ENCODE peak calls at places on chromosomes 2 and 18, in four cellular contexts. D is heart right ventricle, V is lower lobe of right lung, F is IMR-90. I is an unnamed sample. For H3K4me1 and H3K27me3, the result is how much of the 10 kb centered on the place peaks cover.

GRCh38 chr2:25714740-25715139 is 41.4 kb upstream of the DTNB start:
- DNase-seq in D (no peak), V (no peak), F (peak), I (no peak)

GRCh38 chr2:56183643-56184499 is at the start of gene CCDC85A:
- DNase-seq in V (peak), D (peak), F (peak), I (peak)

GRCh38 chr18:67400502-67401117 is 115.9 kb downstream of the DSEL start:
- DNase-seq in V (no peak), F (peak), D (no peak), I (no peak)

GRCh38 chr2:199659207-199659606 is 191.8 kb downstream of the FTCDNL1 start:
- DNase-seq in D (peak), F (peak), V (peak), I (no peak)

GRCh38 chr2:25845843-25846505 is 32.3 kb downstream of the ASXL2 start:
- DNase-seq in D (no peak), F (peak), V (no peak), I (no peak)

GRCh38 chr2:209642146-209642815 is 129.4 kb upstream of the UNC80 start:
- DNase-seq in F (peak), D (no peak), V (no peak), I (peak)

GRCh38 chr2:30321466-30321865 is 90.1 kb downstream of the LBH start:
- DNase-seq in F (peak), D (no peak), V (no peak), I (peak)

GRCh38 chr2:4047961-4048891 is 344.9 kb downstream of the DCDC2C start:
- DNase-seq in F (no peak), V (no peak), D (no peak), I (peak)

GRCh38 chr2:236939751-236940229 is 145.9 kb upstream of the COPS8 start:
- DNase-seq in F (no peak), V (no peak), D (no peak), I (no peak)

GRCh38 chr2:146388757-146389156 is 1456.1 kb upstream of the ACVR2A start:
- DNase-seq in D (no peak), V (no peak), F (no peak), I (no peak)

GRCh38 chr2:239441724-239442123 is 40.9 kb upstream of the HDAC4 start:
- DNase-seq in V (no peak), F (no peak), D (no peak), I (no peak)

GRCh38 chr2:239440511-239440959 is 39.7 kb upstream of the HDAC4 start:
- DNase-seq in V (no peak), D (no peak), F (no peak), I (no peak)

GRCh38 chr2:239443102-239443620 is 42.3 kb upstream of the HDAC4 start:
- DNase-seq in F (no peak), V (no peak), D (no peak), I (no peak)

GRCh38 chr2:239441261-239441701 is 40.5 kb upstream of the HDAC4 start:
- DNase-seq in V (no peak), D (no peak), F (no peak), I (no peak)

DNA sequence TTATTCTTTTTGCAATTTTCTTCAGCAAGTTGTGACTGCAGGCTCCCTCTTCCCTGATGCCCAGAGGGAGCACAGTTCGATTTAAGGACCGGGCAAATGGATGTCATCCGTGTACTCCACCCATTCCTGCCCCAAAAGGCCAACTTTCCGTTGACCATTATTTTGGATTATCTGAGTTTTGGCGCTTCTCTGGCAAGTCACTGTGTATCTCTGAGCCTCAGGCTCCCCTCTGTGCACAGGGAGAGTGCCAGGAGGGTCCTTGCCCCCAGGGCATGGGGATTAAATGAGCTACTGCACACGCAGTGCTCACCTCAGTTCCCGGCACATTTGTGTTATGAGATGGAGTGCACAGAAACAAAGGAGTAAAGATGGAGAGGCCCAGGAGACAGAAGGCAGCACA is 41.4 kb upstream of the HDAC4 start:
- DNase-seq in V (no peak), D (no peak), F (no peak), I (no peak)
- H3K4me1 ChIP-seq in V (under half), D (under half), F (under half), I (under half)

GRCh38 chr18:4453712-4454547 is 1.2 kb downstream of the DLGAP1 start:
- DNase-seq in V (peak), D (no peak), F (no peak), I (no peak)
- H3K27me3 ChIP-seq in V (under half), D (half or more), F (under half), I (half or more)

GRCh38 chr2:59726226-59726800 is 827.1 kb downstream of the BCL11A start:
- DNase-seq in D (no peak), F (no peak), V (no peak), I (no peak)
- H3K4me1 ChIP-seq in D (under half), F (under half), V (under half), I (under half)

DNA sequence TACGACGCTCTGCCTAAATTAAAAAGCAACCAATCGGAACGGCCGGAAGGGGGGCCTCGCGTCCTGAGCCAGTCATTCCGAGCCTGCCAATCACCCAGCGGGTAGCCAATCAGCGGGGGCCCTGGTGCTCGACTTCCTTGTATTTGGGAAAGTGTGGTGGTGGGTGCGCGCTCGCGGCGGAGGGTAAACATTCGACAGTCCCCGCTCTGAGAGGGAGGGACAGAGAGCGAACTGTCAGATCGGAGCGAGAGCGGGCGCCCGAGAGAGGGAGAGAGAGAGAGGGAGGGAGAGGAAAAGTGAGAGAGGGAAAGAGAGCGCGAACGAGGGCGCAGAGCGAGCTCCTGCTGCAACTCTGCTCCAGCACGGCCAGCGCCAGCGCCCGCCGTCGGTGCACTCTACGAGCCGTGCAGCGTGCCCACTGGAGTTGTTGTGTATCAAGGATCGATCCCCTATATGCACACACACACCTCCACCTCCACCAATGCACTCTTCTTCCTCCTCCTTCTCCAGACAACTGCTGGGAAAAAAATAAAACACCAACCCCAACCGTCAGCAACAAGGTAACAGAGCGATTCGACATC is at the start of gene POU3F3:
- DNase-seq in D (peak), V (no peak), F (no peak), I (no peak)
- H3K27me3 ChIP-seq in D (half or more), V (half or more), F (half or more), I (half or more)

DNA sequence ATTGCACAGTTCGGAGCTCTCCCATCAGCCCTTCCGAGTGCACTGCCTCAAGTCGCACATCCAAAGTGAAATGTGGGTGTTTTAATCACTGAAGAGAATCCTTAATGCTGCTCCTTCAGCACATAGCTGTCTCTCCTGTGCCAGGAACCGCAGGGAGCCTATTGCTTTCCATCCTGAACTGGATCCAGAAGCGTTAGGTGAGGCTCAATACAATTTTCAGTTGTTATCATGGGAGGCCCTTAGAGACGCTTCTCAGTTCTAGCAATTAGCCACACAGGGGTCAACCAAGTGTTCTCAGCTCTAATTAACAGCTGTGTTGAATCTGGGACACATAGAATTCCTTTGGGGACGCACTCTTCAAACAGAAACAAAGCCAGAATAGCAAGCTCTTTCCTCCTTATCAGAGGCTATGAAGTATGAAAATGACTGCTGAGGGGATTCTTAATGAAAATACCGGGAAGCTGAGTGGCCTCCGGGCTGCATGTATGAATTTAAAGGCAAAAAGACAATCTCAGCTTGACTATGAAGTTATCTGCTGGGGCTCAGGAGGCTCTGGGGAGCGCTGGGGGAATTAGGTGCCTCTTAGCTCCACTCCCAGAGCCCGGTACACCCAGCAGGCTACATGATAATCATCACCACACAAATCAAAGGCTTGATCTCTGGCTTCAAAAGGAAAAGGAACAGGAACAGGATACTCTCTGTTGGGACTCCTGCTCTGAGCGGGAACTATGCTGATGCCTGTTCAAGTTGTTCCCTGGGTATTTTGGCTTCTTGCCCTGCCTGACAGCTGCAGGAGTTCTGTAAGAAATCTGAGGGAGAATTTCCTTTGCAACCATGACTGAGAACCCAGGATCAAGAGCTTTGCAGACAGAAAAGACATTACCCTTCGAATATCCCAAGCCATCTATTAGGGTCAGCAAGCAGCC is 55.4 kb upstream of the NCOA1 start:
- DNase-seq in F (peak), V (peak), D (peak), I (no peak)
- H3K4me1 ChIP-seq in F (under half), V (under half), D (under half), I (under half)

I was measured in foreskin keratinocyte.